ENCODE peak calls at places on chromosomes 2 and 18, in seven cellular contexts. One of them, this sample, is unnamed.

GRCh38 chr2:142897807-142898206 is 20.3 kb downstream of the KYNU start:
- DNase-seq in stimulated activated CD4-positive, alpha-beta T cell treated with anti-CD3 and anti-CD28 coated beads, Interleukin-4, amount 100 ng/mL, for 24 hours: no peak
- DNase-seq in activated naive CD8-positive, alpha-beta T cell treated with anti-CD3 and anti-CD28 coated beads, Interleukin-2, amount 10 ng/mL, durations not matched to agents 7 days and 5 days: no peak
- DNase-seq in NCI-H2029 treated with DMSO at 0.1 percent for 48 hours: no peak
- DNase-seq in DMS153: no peak
- DNase-seq in RWPE1: no peak
- DNase-seq in renal cortical epithelial cell: no peak
- DNase-seq in this sample: no peak

GRCh38 chr2:38192976-38193375 is 117.0 kb upstream of the CYP1B1 start:
- DNase-seq in stimulated activated CD4-positive, alpha-beta T cell treated with anti-CD3 and anti-CD28 coated beads, Interleukin-4, amount 100 ng/mL, for 24 hours: no peak
- DNase-seq in activated naive CD8-positive, alpha-beta T cell treated with anti-CD3 and anti-CD28 coated beads, Interleukin-2, amount 10 ng/mL, durations not matched to agents 7 days and 5 days: no peak
- DNase-seq in RWPE1: no peak
- DNase-seq in DMS153: no peak
- DNase-seq in NCI-H2029 treated with DMSO at 0.1 percent for 48 hours: no peak
- DNase-seq in renal cortical epithelial cell: no peak
- DNase-seq in this sample: no peak

GRCh38 chr18:36183987-36184386 is 3.3 kb upstream of the MOCOS start:
- DNase-seq in renal cortical epithelial cell: no peak
- DNase-seq in RWPE1: no peak
- DNase-seq in NCI-H2029 treated with DMSO at 0.1 percent for 48 hours: no peak
- DNase-seq in DMS153: no peak
- DNase-seq in stimulated activated CD4-positive, alpha-beta T cell treated with anti-CD3 and anti-CD28 coated beads, Interleukin-4, amount 100 ng/mL, for 24 hours: no peak
- DNase-seq in activated naive CD8-positive, alpha-beta T cell treated with anti-CD3 and anti-CD28 coated beads, Interleukin-2, amount 10 ng/mL, durations not matched to agents 7 days and 5 days: no peak
- DNase-seq in this sample: no peak

GRCh38 chr2:146934921-146935320 is 909.9 kb upstream of the ACVR2A start:
- DNase-seq in activated naive CD8-positive, alpha-beta T cell treated with anti-CD3 and anti-CD28 coated beads, Interleukin-2, amount 10 ng/mL, durations not matched to agents 7 days and 5 days: no peak
- DNase-seq in stimulated activated CD4-positive, alpha-beta T cell treated with anti-CD3 and anti-CD28 coated beads, Interleukin-4, amount 100 ng/mL, for 24 hours: no peak
- DNase-seq in NCI-H2029 treated with DMSO at 0.1 percent for 48 hours: no peak
- DNase-seq in DMS153: no peak
- DNase-seq in RWPE1: no peak
- DNase-seq in renal cortical epithelial cell: peak
- DNase-seq in this sample: no peak

GRCh38 chr2:44515416-44515815 is 153.7 kb downstream of the CAMKMT start:
- DNase-seq in NCI-H2029 treated with DMSO at 0.1 percent for 48 hours: no peak
- DNase-seq in DMS153: no peak
- DNase-seq in RWPE1: peak
- DNase-seq in activated naive CD8-positive, alpha-beta T cell treated with anti-CD3 and anti-CD28 coated beads, Interleukin-2, amount 10 ng/mL, durations not matched to agents 7 days and 5 days: no peak
- DNase-seq in renal cortical epithelial cell: no peak
- DNase-seq in stimulated activated CD4-positive, alpha-beta T cell treated with anti-CD3 and anti-CD28 coated beads, Interleukin-4, amount 100 ng/mL, for 24 hours: no peak
- DNase-seq in this sample: no peak

GRCh38 chr2:239075918-239076727 is 228.2 kb downstream of the TWIST2 start:
- DNase-seq in stimulated activated CD4-positive, alpha-beta T cell treated with anti-CD3 and anti-CD28 coated beads, Interleukin-4, amount 100 ng/mL, for 24 hours: no peak
- DNase-seq in renal cortical epithelial cell: no peak
- DNase-seq in RWPE1: no peak
- DNase-seq in activated naive CD8-positive, alpha-beta T cell treated with anti-CD3 and anti-CD28 coated beads, Interleukin-2, amount 10 ng/mL, durations not matched to agents 7 days and 5 days: no peak
- DNase-seq in NCI-H2029 treated with DMSO at 0.1 percent for 48 hours: no peak
- DNase-seq in DMS153: peak
- DNase-seq in this sample: no peak

GRCh38 chr2:231306791-231307440 is 88.6 kb upstream of the B3GNT7 start:
- DNase-seq in NCI-H2029 treated with DMSO at 0.1 percent for 48 hours: no peak
- DNase-seq in DMS153: no peak
- DNase-seq in activated naive CD8-positive, alpha-beta T cell treated with anti-CD3 and anti-CD28 coated beads, Interleukin-2, amount 10 ng/mL, durations not matched to agents 7 days and 5 days: no peak
- DNase-seq in RWPE1: peak
- DNase-seq in stimulated activated CD4-positive, alpha-beta T cell treated with anti-CD3 and anti-CD28 coated beads, Interleukin-4, amount 100 ng/mL, for 24 hours: no peak
- DNase-seq in renal cortical epithelial cell: no peak
- DNase-seq in this sample: peak

GRCh38 chr2:200383380-200384110 is 77.1 kb downstream of the SPATS2L start:
- DNase-seq in NCI-H2029 treated with DMSO at 0.1 percent for 48 hours: no peak
- DNase-seq in RWPE1: peak
- DNase-seq in renal cortical epithelial cell: peak
- DNase-seq in DMS153: peak
- DNase-seq in stimulated activated CD4-positive, alpha-beta T cell treated with anti-CD3 and anti-CD28 coated beads, Interleukin-4, amount 100 ng/mL, for 24 hours: no peak
- DNase-seq in activated naive CD8-positive, alpha-beta T cell treated with anti-CD3 and anti-CD28 coated beads, Interleukin-2, amount 10 ng/mL, durations not matched to agents 7 days and 5 days: no peak
- DNase-seq in this sample: peak

GRCh38 chr18:22683786-22684185 is 249.3 kb upstream of the RBBP8 start:
- DNase-seq in stimulated activated CD4-positive, alpha-beta T cell treated with anti-CD3 and anti-CD28 coated beads, Interleukin-4, amount 100 ng/mL, for 24 hours: no peak
- DNase-seq in NCI-H2029 treated with DMSO at 0.1 percent for 48 hours: no peak
- DNase-seq in DMS153: no peak
- DNase-seq in RWPE1: no peak
- DNase-seq in renal cortical epithelial cell: no peak
- DNase-seq in activated naive CD8-positive, alpha-beta T cell treated with anti-CD3 and anti-CD28 coated beads, Interleukin-2, amount 10 ng/mL, durations not matched to agents 7 days and 5 days: no peak
- DNase-seq in this sample: no peak

This sample was measured in foreskin keratinocyte.